ENCODE peak calls at places on chromosome 10, in five cellular contexts. One of them, this sample, is unnamed.

GRCh38 chr10:110725809-110726641 is 81.9 kb downstream of the RBM20 start:
- DNase-seq in testis: no peak
- DNase-seq in ovary: no peak
- DNase-seq in A549: no peak
- DNase-seq in endothelial cell of umbilical vein: no peak
- DNase-seq in this sample: no peak

GRCh38 chr10:111598433-111599059 is 521.7 kb downstream of the ADRA2A start:
- DNase-seq in ovary: peak
- DNase-seq in testis: peak
- DNase-seq in A549: peak
- DNase-seq in endothelial cell of umbilical vein: peak
- DNase-seq in this sample: peak

GRCh38 chr10:12984165-12984747 is 17.3 kb downstream of the CCDC3 start:
- DNase-seq in endothelial cell of umbilical vein: no peak
- DNase-seq in ovary: no peak
- DNase-seq in A549: no peak
- DNase-seq in testis: no peak
- DNase-seq in this sample: no peak

GRCh38 chr10:48543445-48543844 is 61.4 kb downstream of the ARHGAP22 start:
- DNase-seq in testis: peak
- DNase-seq in endothelial cell of umbilical vein: no peak
- DNase-seq in A549: no peak
- DNase-seq in ovary: no peak
- DNase-seq in this sample: no peak

GRCh38 chr10:63708421-63708820 is 187.2 kb downstream of the REEP3 start:
- DNase-seq in ovary: no peak
- DNase-seq in testis: no peak
- DNase-seq in endothelial cell of umbilical vein: no peak
- DNase-seq in A549: no peak
- DNase-seq in this sample: no peak

GRCh38 chr10:17649836-17650235 is 5.9 kb downstream of the STAM start:
- DNase-seq in A549: no peak
- DNase-seq in testis: no peak
- DNase-seq in ovary: no peak
- DNase-seq in endothelial cell of umbilical vein: no peak
- DNase-seq in this sample: no peak

GRCh38 chr10:14859775-14860174 is 18.9 kb upstream of the SUV39H2 start:
- DNase-seq in A549: no peak
- DNase-seq in ovary: no peak
- DNase-seq in testis: no peak
- DNase-seq in endothelial cell of umbilical vein: no peak
- DNase-seq in this sample: no peak

GRCh38 chr10:60048146-60048545 is 141.8 kb upstream of the CCDC6 start:
- DNase-seq in ovary: no peak
- DNase-seq in A549: no peak
- DNase-seq in testis: no peak
- DNase-seq in endothelial cell of umbilical vein: peak
- DNase-seq in this sample: peak

GRCh38 chr10:85601526-85601925 is 765.1 kb downstream of the GRID1 start:
- DNase-seq in A549: no peak
- DNase-seq in endothelial cell of umbilical vein: no peak
- DNase-seq in ovary: no peak
- DNase-seq in testis: no peak
- DNase-seq in this sample: no peak

GRCh38 chr10:91150631-91151030 is 69.8 kb upstream of the PCGF5 start:
- DNase-seq in ovary: no peak
- DNase-seq in A549: no peak
- DNase-seq in endothelial cell of umbilical vein: no peak
- DNase-seq in testis: no peak
- DNase-seq in this sample: no peak

GRCh38 chr10:113716109-113717010 is 35.1 kb upstream of the PLEKHS1 start:
- DNase-seq in ovary: no peak
- DNase-seq in endothelial cell of umbilical vein: no peak
- DNase-seq in A549: no peak
- DNase-seq in testis: no peak
- DNase-seq in this sample: no peak

GRCh38 chr10:43955002-43955596 is 306.4 kb upstream of the ZNF32 start:
- DNase-seq in testis: no peak
- DNase-seq in ovary: no peak
- DNase-seq in A549: no peak
- DNase-seq in endothelial cell of umbilical vein: no peak
- DNase-seq in this sample: no peak

GRCh38 chr10:964321-964987 is 23.8 kb upstream of the GTPBP4 start:
- DNase-seq in ovary: no peak
- DNase-seq in A549: no peak
- DNase-seq in endothelial cell of umbilical vein: no peak
- DNase-seq in testis: no peak
- DNase-seq in this sample: no peak

GRCh38 chr10:67004690-67005089 is 78.9 kb downstream of the LRRTM3 start:
- DNase-seq in ovary: no peak
- DNase-seq in testis: no peak
- DNase-seq in endothelial cell of umbilical vein: no peak
- DNase-seq in A549: no peak
- DNase-seq in this sample: no peak

GRCh38 chr10:83765711-83766110 is 373.6 kb upstream of the GHITM start:
- DNase-seq in testis: no peak
- DNase-seq in endothelial cell of umbilical vein: no peak
- DNase-seq in A549: no peak
- DNase-seq in ovary: no peak
- DNase-seq in this sample: no peak

GRCh38 chr10:103759100-103759781 is 96.1 kb downstream of the SH3PXD2A start:
- DNase-seq in A549: peak
- DNase-seq in endothelial cell of umbilical vein: peak
- DNase-seq in ovary: no peak
- DNase-seq in testis: no peak
- DNase-seq in this sample: no peak

GRCh38 chr10:25226775-25227682 is 52.2 kb downstream of the GPR158 start:
- DNase-seq in A549: no peak
- DNase-seq in testis: peak
- DNase-seq in endothelial cell of umbilical vein: peak
- DNase-seq in ovary: no peak
- DNase-seq in this sample: peak

GRCh38 chr10:30028006-30028441 is 31.4 kb downstream of the JCAD start:
- DNase-seq in A549: no peak
- DNase-seq in testis: peak
- DNase-seq in endothelial cell of umbilical vein: peak
- DNase-seq in ovary: no peak
- DNase-seq in this sample: peak

DNA sequence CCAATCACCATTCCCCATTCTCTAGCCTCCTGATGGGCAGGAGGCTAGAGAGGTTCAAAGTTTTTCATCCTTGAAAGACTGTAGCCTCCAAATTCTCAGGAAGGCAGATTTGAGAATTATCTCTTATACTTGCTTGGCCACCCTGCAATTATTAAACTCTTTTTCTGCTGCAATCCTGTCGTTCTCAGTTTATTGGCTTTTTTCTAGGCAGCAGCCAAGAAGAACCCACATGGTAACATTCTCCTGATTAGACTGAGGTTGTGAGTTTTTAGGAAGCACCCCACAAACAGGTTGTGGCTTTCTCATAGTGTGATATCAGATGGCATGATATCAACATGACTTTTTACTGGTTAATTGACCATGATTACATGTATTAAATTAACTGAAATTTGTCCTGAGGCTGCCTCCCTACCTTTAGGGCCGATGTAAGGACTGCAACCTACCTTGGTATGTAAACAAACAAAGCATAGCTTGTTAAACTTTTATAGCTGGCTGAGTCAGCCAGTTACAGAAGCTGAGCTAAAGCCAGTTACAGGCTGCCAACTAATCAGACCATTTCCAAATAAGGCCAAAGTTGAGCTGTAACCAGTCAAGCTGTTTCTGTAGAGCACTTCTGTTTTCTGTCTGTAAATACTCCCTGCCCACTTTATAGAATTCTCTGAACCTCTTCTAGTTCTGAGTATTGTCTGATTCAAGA is 3.2 kb upstream of the ZNF248 start:
- DNase-seq in testis: no peak
- DNase-seq in A549: no peak
- DNase-seq in ovary: no peak
- DNase-seq in endothelial cell of umbilical vein: no peak
- DNase-seq in this sample: no peak
- H3K27ac ChIP-seq in testis: no peak
- H3K27ac ChIP-seq in A549: no peak
- H3K27ac ChIP-seq in ovary: no peak
- H3K27ac ChIP-seq in endothelial cell of umbilical vein: no peak
- H3K27ac ChIP-seq in this sample: no peak

DNA sequence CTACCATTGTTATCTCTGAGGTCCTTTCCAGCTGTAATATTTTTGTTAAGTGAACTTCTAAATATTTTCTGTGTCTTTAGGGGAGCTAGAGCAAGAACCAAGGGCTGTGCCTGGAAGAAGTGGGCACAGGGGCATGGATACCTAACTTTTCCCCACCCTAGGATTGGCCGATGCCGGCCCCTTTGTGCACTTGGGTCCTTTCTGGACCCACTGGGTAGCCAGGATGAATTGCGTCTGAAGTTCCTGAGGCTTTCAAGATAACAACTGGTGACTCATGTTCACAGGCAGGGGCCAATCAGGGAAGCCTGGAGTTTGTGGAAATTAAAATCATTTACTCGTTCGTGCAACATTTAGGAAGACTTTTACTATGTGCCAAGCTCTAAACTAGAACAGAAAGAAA is 758 bp downstream of the DPCD start:
- DNase-seq in ovary: no peak
- DNase-seq in endothelial cell of umbilical vein: peak
- DNase-seq in testis: no peak
- DNase-seq in A549: peak
- DNase-seq in this sample: no peak
- TF ChIP-seq POLR2A in ovary: no peak
- TF ChIP-seq POLR2A in endothelial cell of umbilical vein: no peak
- TF ChIP-seq POLR2A in testis: no peak
- TF ChIP-seq POLR2A in A549: no peak
- TF ChIP-seq POLR2A in this sample: no peak

GRCh38 chr10:50653142-50653541 is 29.4 kb upstream of the SGMS1 start:
- DNase-seq in A549: no peak
- DNase-seq in testis: peak
- DNase-seq in ovary: no peak
- DNase-seq in endothelial cell of umbilical vein: peak
- DNase-seq in this sample: peak
- H3K4me3 ChIP-seq in A549: no peak
- H3K4me3 ChIP-seq in testis: no peak
- H3K4me3 ChIP-seq in ovary: no peak
- H3K4me3 ChIP-seq in endothelial cell of umbilical vein: no peak
- H3K4me3 ChIP-seq in this sample: no peak

DNA sequence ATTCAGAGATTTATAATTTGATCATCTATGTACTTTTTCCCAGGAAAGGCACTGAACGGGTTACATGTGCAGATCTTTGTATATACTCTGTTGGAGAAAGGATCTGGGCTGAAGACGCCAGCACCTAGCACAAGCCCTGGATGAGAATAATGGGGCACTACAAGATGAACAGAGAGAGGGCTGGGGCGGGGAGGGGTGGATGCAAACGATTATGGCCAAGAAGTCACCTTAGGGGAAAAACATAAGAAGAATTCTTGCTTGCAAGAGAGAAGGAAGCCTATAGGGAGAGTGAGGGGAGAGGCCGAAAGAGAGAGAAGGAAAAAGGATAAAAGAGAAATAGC is 2.9 kb upstream of the ANTXRL start:
- DNase-seq in ovary: no peak
- DNase-seq in testis: no peak
- DNase-seq in A549: no peak
- DNase-seq in endothelial cell of umbilical vein: no peak
- DNase-seq in this sample: no peak
- H3K27ac ChIP-seq in ovary: no peak
- H3K27ac ChIP-seq in testis: no peak
- H3K27ac ChIP-seq in A549: peak
- H3K27ac ChIP-seq in endothelial cell of umbilical vein: no peak
- H3K27ac ChIP-seq in this sample: no peak

DNA sequence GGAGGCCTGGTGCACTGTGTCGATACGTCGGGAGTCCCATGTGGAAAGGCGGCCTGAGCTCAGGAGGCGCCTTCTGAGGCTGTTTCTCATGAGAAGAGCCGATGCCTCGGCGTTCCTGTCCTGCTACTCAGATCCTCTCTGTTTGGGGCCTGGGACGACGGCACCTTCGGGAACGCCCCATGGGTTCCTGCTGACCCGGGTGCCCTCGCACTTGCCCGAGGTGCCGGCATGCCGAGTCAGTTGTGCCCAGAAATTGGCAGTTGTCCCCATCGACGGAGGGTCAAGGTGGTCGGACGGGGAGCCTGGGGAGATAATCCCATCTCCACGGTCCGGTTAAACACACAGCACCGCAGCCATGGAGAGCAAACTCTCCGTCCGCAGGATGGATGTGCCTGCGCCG is 33.0 kb downstream of the NKX6-2 start:
- DNase-seq in endothelial cell of umbilical vein: no peak
- DNase-seq in ovary: no peak
- DNase-seq in A549: no peak
- DNase-seq in testis: no peak
- DNase-seq in this sample: no peak
- TF ChIP-seq POLR2A in endothelial cell of umbilical vein: no peak
- TF ChIP-seq POLR2A in ovary: no peak
- TF ChIP-seq POLR2A in A549: no peak
- TF ChIP-seq POLR2A in testis: no peak
- TF ChIP-seq POLR2A in this sample: no peak

DNA sequence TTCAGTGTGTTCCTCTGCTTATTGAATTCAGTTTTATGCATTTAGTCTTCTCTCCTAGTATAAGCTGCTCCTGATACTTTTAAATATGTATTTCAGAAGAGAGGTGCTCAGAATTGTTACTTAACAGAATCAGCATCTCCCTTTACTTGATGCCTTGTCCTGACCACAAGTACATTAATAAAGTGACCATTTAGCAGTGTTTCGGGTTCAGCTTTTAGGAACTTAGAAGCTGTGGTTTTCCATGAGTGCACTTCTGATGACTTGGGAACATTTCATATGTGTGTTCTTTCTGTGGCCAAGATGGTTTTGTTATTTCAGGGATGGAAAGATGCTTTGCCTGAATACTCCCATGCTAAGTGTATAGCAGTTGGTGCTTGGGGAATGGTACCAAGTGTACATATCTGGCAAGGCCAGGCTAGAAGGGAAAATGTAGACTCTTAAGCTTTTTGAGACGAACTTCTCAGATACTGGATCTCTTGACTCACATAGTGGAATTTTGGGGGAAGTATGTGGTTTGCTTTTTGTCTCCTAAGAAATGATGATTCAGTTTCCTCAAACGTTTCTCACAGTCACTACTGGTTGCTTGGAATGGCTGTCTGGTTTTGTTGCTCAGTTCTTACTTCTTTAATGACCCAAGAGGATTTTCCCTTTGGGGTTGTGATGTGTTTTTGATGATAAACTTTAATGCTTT is 17.2 kb downstream of the SGPL1 start:
- DNase-seq in endothelial cell of umbilical vein: peak
- DNase-seq in ovary: no peak
- DNase-seq in testis: no peak
- DNase-seq in A549: no peak
- DNase-seq in this sample: no peak
- H3K4me3 ChIP-seq in endothelial cell of umbilical vein: no peak
- H3K4me3 ChIP-seq in ovary: no peak
- H3K4me3 ChIP-seq in testis: no peak
- H3K4me3 ChIP-seq in A549: no peak
- H3K4me3 ChIP-seq in this sample: no peak